ENCODE peak calls at places on chromosomes 4 and X, in five cellular contexts. A is kidney tubule cell, K is AG08396, E is SW480, B is lung microvascular endothelial cell. C is an unnamed sample.
A peak's percentile ranks its signal among the peaks of the same experiment; 100 is the strongest.

GRCh38 chr4:155529197-155529596 is 137.5 kb upstream of the GUCY1A1 start:
- DNase-seq in B (no peak), A (peak; percentile 31), K (no peak), E (no peak), C (no peak)

GRCh38 chr4:24557036-24558022 is 27.0 kb downstream of the DHX15 start:
- DNase-seq in K (no peak), A (peak; percentile 44), E (peak; percentile 3), B (peak; percentile 25), C (no peak)

GRCh38 chrX:14032383-14032782 is 2.7 kb upstream of the GEMIN8 start:
- DNase-seq in A (peak; percentile 66), E (peak; percentile 40), K (peak; percentile 50), B (peak; percentile 59), C (no peak)

GRCh38 chrX:130801901-130802300 is 101.1 kb downstream of the ENOX2 start:
- DNase-seq in E (no peak), B (no peak), K (no peak), A (no peak), C (no peak)

GRCh38 chrX:145910017-145910416 is 92.4 kb downstream of the SLITRK2 start:
- DNase-seq in A (no peak), B (no peak), K (no peak), E (no peak), C (no peak)

GRCh38 chr4:91621446-91621845 is 682.3 kb upstream of the GRID2 start:
- DNase-seq in K (no peak), E (no peak), A (no peak), B (no peak), C (no peak)

GRCh38 chr4:123807187-123807586 is 410.6 kb downstream of the SPRY1 start:
- DNase-seq in A (no peak), E (no peak), K (no peak), B (no peak), C (no peak)

GRCh38 chrX:96314974-96315373 is 369.7 kb upstream of the DIAPH2 start:
- DNase-seq in K (peak; percentile 20), B (peak; percentile 19), A (peak; percentile 46), E (peak; percentile 15), C (no peak)

GRCh38 chr4:47010347-47011188 is 17.2 kb upstream of the GABRA4 start:
- DNase-seq in K (no peak), E (peak; percentile 25), A (peak; percentile 15), B (no peak), C (no peak)

GRCh38 chr4:1043658-1044468 is 32.4 kb downstream of the FGFRL1 start:
- DNase-seq in B (peak; percentile 99), A (peak; percentile 99), E (peak; percentile 96), K (peak; percentile 96), C (peak; percentile 98)

GRCh38 chr4:17889692-17890091 is 78.9 kb downstream of the NCAPG start:
- DNase-seq in K (no peak), B (no peak), E (no peak), A (no peak), C (no peak)

GRCh38 chrX:22004866-22005265 is 27.3 kb upstream of the PHEX start:
- DNase-seq in K (no peak), B (no peak), A (no peak), E (no peak), C (no peak)

GRCh38 chr4:174490356-174490969 is 31.8 kb downstream of the HPGD start:
- DNase-seq in A (no peak), K (no peak), E (peak; percentile 7), B (no peak), C (no peak)

GRCh38 chr4:55068522-55068921 is 56.9 kb downstream of the KDR start:
- DNase-seq in K (no peak), B (peak; percentile 49), A (no peak), E (no peak), C (no peak)

GRCh38 chrX:39909996-39910395 is 187.8 kb downstream of the BCOR start:
- DNase-seq in E (no peak), B (no peak), K (no peak), A (no peak), C (no peak)

GRCh38 chr4:62018537-62018936 is 818.4 kb downstream of the ADGRL3 start:
- DNase-seq in B (no peak), K (no peak), E (no peak), A (no peak), C (no peak)

GRCh38 chr4:164935363-164935762 is 42.1 kb downstream of the TRIM61 start:
- DNase-seq in B (no peak), E (peak; percentile 11), A (no peak), K (no peak), C (no peak)

GRCh38 chrX:50677789-50678188 is 136.2 kb downstream of the SHROOM4 start:
- DNase-seq in A (no peak), K (no peak), B (peak; percentile 67), E (no peak), C (no peak)

GRCh38 chr4:137310593-137311490 is 221.5 kb downstream of the PCDH18 start:
- DNase-seq in B (no peak), K (peak; percentile 19), E (no peak), A (peak; percentile 13), C (no peak)

GRCh38 chrX:45598841-45599240 is 398.2 kb upstream of the DIPK2B start:
- DNase-seq in E (no peak), K (no peak), B (no peak), A (no peak), C (no peak)

GRCh38 chr4:76277667-76278066 is 26.1 kb downstream of the FAM47E start:
- DNase-seq in B (no peak), A (no peak), K (no peak), E (no peak), C (no peak)

GRCh38 chrX:23332101-23332887 is 2.4 kb upstream of the PTCHD1 start:
- DNase-seq in B (no peak), A (no peak), E (no peak), K (no peak), C (no peak)

GRCh38 chrX:16671005-16671404 is 21.0 kb downstream of the S100G start:
- DNase-seq in K (peak; percentile 57), B (peak; percentile 66), A (peak; percentile 48), E (peak; percentile 37), C (peak; percentile 1)

GRCh38 chr4:82797591-82798081 is 960 bp downstream of the SCD5 start:
- DNase-seq in E (peak; percentile 20), A (peak; percentile 50), K (peak; percentile 44), B (peak; percentile 62), C (no peak)

GRCh38 chrX:100928660-100929613 is at the start of gene XKRX:
- DNase-seq in E (peak; percentile 62), B (peak; percentile 19), A (peak; percentile 35), K (peak; percentile 47), C (no peak)

GRCh38 chr4:144338148-144338547 is 197.6 kb upstream of the GYPA start:
- DNase-seq in K (no peak), E (no peak), A (no peak), B (no peak), C (no peak)

GRCh38 chr4:75051431-75051830 is 118.5 kb downstream of the PARM1 start:
- DNase-seq in B (no peak), E (no peak), A (no peak), K (no peak), C (no peak)

GRCh38 chrX:136176399-136176825 is 29.1 kb downstream of the FHL1 start:
- DNase-seq in B (peak; percentile 37), A (peak; percentile 77), K (peak; percentile 49), E (no peak), C (no peak)

GRCh38 chrX:50812995-50813842 is 775 bp downstream of the SHROOM4 start:
- DNase-seq in K (peak; percentile 40), A (peak; percentile 48), E (peak; percentile 22), B (peak; percentile 65), C (peak; percentile 82)

GRCh38 chr4:126051709-126052424 is 737.1 kb downstream of the FAT4 start:
- DNase-seq in E (no peak), A (peak; percentile 3), B (no peak), K (peak; percentile 22), C (no peak)

GRCh38 chr4:40848981-40849380 is 99.2 kb downstream of the NSUN7 start:
- DNase-seq in A (no peak), E (no peak), B (peak; percentile 66), K (no peak), C (no peak)

GRCh38 chrX:599837-600715 is 30.5 kb upstream of the SHOX start:
- DNase-seq in B (no peak), A (no peak), E (no peak), K (no peak), C (peak; percentile 60)

GRCh38 chr4:13483142-13484044 is 747 bp downstream of the RAB28 start:
- DNase-seq in E (peak; percentile 45), K (peak; percentile 67), A (peak; percentile 67), B (peak; percentile 84), C (no peak)

GRCh38 chr4:102411416-102411815 is 66.1 kb upstream of the SLC39A8 start:
- DNase-seq in B (no peak), K (no peak), E (no peak), A (no peak), C (no peak)

GRCh38 chrX:121931567-121931966 is 884.2 kb downstream of the GLUD2 start:
- DNase-seq in E (no peak), B (no peak), K (no peak), A (no peak), C (no peak)

GRCh38 chrX:6909396-6909795 is 238.1 kb upstream of the STS start:
- DNase-seq in K (no peak), E (no peak), B (no peak), A (no peak), C (peak; percentile 4)

GRCh38 chr4:184471872-184472539 is 2.3 kb downstream of the IRF2 start:
- DNase-seq in E (peak; percentile 26), A (no peak), B (peak; percentile 33), K (peak; percentile 42), C (no peak)

GRCh38 chrX:13652256-13653021 is 502 bp upstream of the TCEANC start:
- DNase-seq in B (peak; percentile 91), K (peak; percentile 61), E (peak; percentile 70), A (peak; percentile 80), C (no peak)

GRCh38 chrX:73337366-73337765 is 109.5 kb upstream of the CDX4 start:
- DNase-seq in K (no peak), A (no peak), B (no peak), E (no peak), C (no peak)

GRCh38 chr4:3676907-3677495 is 89.2 kb upstream of the ADRA2C start:
- DNase-seq in K (no peak), A (no peak), B (no peak), E (no peak), C (no peak)

C was measured in osteocyte.